ENCODE peak calls at places on chromosomes 16 and 17, in eight cellular contexts. One of them, this sample, is unnamed.

GRCh38 chr17:49898547-49899490 is 51.0 kb upstream of the TAC4 start:
- DNase-seq in body of pancreas: no peak
- DNase-seq in HT1080: no peak
- DNase-seq in breast epithelium: no peak
- DNase-seq in NCI-H446: no peak
- DNase-seq in mesothelial cell of epicardium: no peak
- DNase-seq in left ventricle myocardium superior: no peak
- DNase-seq in HS-5: no peak
- DNase-seq in this sample: no peak

GRCh38 chr17:74325743-74326379 is at the start of gene KIF19:
- DNase-seq in body of pancreas: peak; percentile 37
- DNase-seq in HT1080: no peak
- DNase-seq in breast epithelium: no peak
- DNase-seq in NCI-H446: no peak
- DNase-seq in mesothelial cell of epicardium: peak; percentile 50
- DNase-seq in left ventricle myocardium superior: peak; percentile 73
- DNase-seq in HS-5: no peak
- DNase-seq in this sample: peak; percentile 60

GRCh38 chr17:42183741-42184711 is 1.2 kb downstream of the HCRT start:
- DNase-seq in body of pancreas: peak; percentile 75
- DNase-seq in HT1080: no peak
- DNase-seq in breast epithelium: no peak
- DNase-seq in NCI-H446: peak; percentile 87
- DNase-seq in mesothelial cell of epicardium: peak; percentile 76
- DNase-seq in left ventricle myocardium superior: peak; percentile 89
- DNase-seq in HS-5: no peak
- DNase-seq in this sample: peak; percentile 55

GRCh38 chr17:8940866-8941471 is 24.5 kb downstream of the PIK3R5 start:
- DNase-seq in body of pancreas: no peak
- DNase-seq in HT1080: no peak
- DNase-seq in breast epithelium: no peak
- DNase-seq in NCI-H446: no peak
- DNase-seq in mesothelial cell of epicardium: no peak
- DNase-seq in left ventricle myocardium superior: no peak
- DNase-seq in HS-5: no peak
- DNase-seq in this sample: no peak

GRCh38 chr16:30731411-30731810 is 16.8 kb upstream of the PHKG2 start:
- DNase-seq in body of pancreas: no peak
- DNase-seq in HT1080: no peak
- DNase-seq in breast epithelium: no peak
- DNase-seq in NCI-H446: no peak
- DNase-seq in mesothelial cell of epicardium: no peak
- DNase-seq in left ventricle myocardium superior: no peak
- DNase-seq in HS-5: no peak
- DNase-seq in this sample: no peak

GRCh38 chr16:29745853-29746345 is at the start of gene C16orf54:
- DNase-seq in body of pancreas: peak; percentile 72
- DNase-seq in HT1080: peak; percentile 75
- DNase-seq in breast epithelium: peak; percentile 37
- DNase-seq in NCI-H446: no peak
- DNase-seq in mesothelial cell of epicardium: no peak
- DNase-seq in left ventricle myocardium superior: peak; percentile 77
- DNase-seq in HS-5: no peak
- DNase-seq in this sample: peak; percentile 79

GRCh38 chr17:75151893-75152292 is 2.4 kb downstream of the JPT1 start:
- DNase-seq in body of pancreas: no peak
- DNase-seq in HT1080: no peak
- DNase-seq in breast epithelium: no peak
- DNase-seq in NCI-H446: peak; percentile 36
- DNase-seq in mesothelial cell of epicardium: no peak
- DNase-seq in left ventricle myocardium superior: no peak
- DNase-seq in HS-5: no peak
- DNase-seq in this sample: no peak

GRCh38 chr17:56809106-56809819 is 24.5 kb downstream of the C17orf67 start:
- DNase-seq in body of pancreas: no peak
- DNase-seq in HT1080: no peak
- DNase-seq in breast epithelium: no peak
- DNase-seq in NCI-H446: peak; percentile 41
- DNase-seq in mesothelial cell of epicardium: no peak
- DNase-seq in left ventricle myocardium superior: no peak
- DNase-seq in HS-5: no peak
- DNase-seq in this sample: no peak

GRCh38 chr16:89118361-89119061 is 24.9 kb downstream of the ACSF3 start:
- DNase-seq in body of pancreas: no peak
- DNase-seq in HT1080: no peak
- DNase-seq in breast epithelium: no peak
- DNase-seq in NCI-H446: no peak
- DNase-seq in mesothelial cell of epicardium: no peak
- DNase-seq in left ventricle myocardium superior: peak; percentile 21
- DNase-seq in HS-5: no peak
- DNase-seq in this sample: peak; percentile 5

GRCh38 chr17:74268554-74268953 is 5.5 kb upstream of the DNAI2 start:
- DNase-seq in body of pancreas: no peak
- DNase-seq in HT1080: peak; percentile 11
- DNase-seq in breast epithelium: no peak
- DNase-seq in NCI-H446: no peak
- DNase-seq in mesothelial cell of epicardium: no peak
- DNase-seq in left ventricle myocardium superior: no peak
- DNase-seq in HS-5: no peak
- DNase-seq in this sample: no peak

GRCh38 chr17:64683791-64684190 is 21.7 kb upstream of the SMURF2 start:
- DNase-seq in body of pancreas: no peak
- DNase-seq in HT1080: peak; percentile 55
- DNase-seq in breast epithelium: no peak
- DNase-seq in NCI-H446: no peak
- DNase-seq in mesothelial cell of epicardium: no peak
- DNase-seq in left ventricle myocardium superior: no peak
- DNase-seq in HS-5: no peak
- DNase-seq in this sample: no peak

This sample was measured in left colon.